ENCODE peak calls at places on chromosome 21, in nine cellular contexts. Y, N, B, J, C, H, Q, D and I are unnamed samples. For H3K4me1, the result is how much of the 10 kb centered on the place peaks cover.

GRCh38 chr21:36709868-36710728 is 11.2 kb downstream of the SIM2 start:
- DNase-seq in Y (no peak), N (no peak), B (no peak), J (no peak), C (no peak), H (no peak), Q (no peak), D (no peak), I (no peak)

GRCh38 chr21:37220433-37220980 is 46.6 kb downstream of the VPS26C start:
- DNase-seq in Y (no peak), N (no peak), B (no peak), J (no peak), C (no peak), H (peak), Q (no peak), D (no peak), I (peak)

GRCh38 chr21:37225440-37225839 is 41.7 kb downstream of the VPS26C start:
- DNase-seq in Y (no peak), N (no peak), B (no peak), J (no peak), C (no peak), H (peak), Q (no peak), D (no peak), I (peak)

GRCh38 chr21:31682625-31683024 is 23.1 kb downstream of the SOD1 start:
- DNase-seq in Y (no peak), N (no peak), B (no peak), J (no peak), C (no peak), H (no peak), Q (no peak), D (no peak), I (no peak)

GRCh38 chr21:26844258-26845065 is 747 bp downstream of the ADAMTS1 start:
- DNase-seq in Y (peak), N (no peak), B (peak), J (peak), C (peak), H (peak), Q (no peak), D (no peak), I (no peak)

GRCh38 chr21:29306920-29307319 is 8.2 kb downstream of the BACH1 start:
- DNase-seq in Y (no peak), N (no peak), B (no peak), J (no peak), C (no peak), H (no peak), Q (no peak), D (no peak), I (no peak)

GRCh38 chr21:16956824-16957223 is 556.0 kb upstream of the CXADR start:
- DNase-seq in Y (no peak), N (no peak), B (no peak), J (no peak), C (no peak), H (no peak), Q (no peak), D (no peak), I (no peak)

GRCh38 chr21:24671901-24672300 is 935.4 kb downstream of the MRPL39 start:
- DNase-seq in Y (no peak), N (no peak), B (no peak), J (no peak), C (no peak), H (no peak), Q (no peak), D (no peak), I (no peak)

GRCh38 chr21:37159053-37159776 is 86.2 kb downstream of the TTC3 start:
- DNase-seq in Y (no peak), N (no peak), B (no peak), J (no peak), C (no peak), H (no peak), Q (no peak), D (no peak), I (no peak)

GRCh38 chr21:37227071-37228002 is 39.8 kb downstream of the VPS26C start:
- DNase-seq in Y (no peak), N (no peak), B (no peak), J (no peak), C (no peak), H (no peak), Q (no peak), D (no peak), I (no peak)

GRCh38 chr21:21973806-21974205 is 975.6 kb downstream of the NCAM2 start:
- DNase-seq in Y (no peak), N (no peak), B (no peak), J (no peak), C (no peak), H (no peak), Q (peak), D (no peak), I (no peak)

GRCh38 chr21:20875741-20876140 is 122.5 kb upstream of the NCAM2 start:
- DNase-seq in Y (no peak), N (no peak), B (no peak), J (no peak), C (peak), H (no peak), Q (no peak), D (no peak), I (no peak)

GRCh38 chr21:40422851-40423635 is 423.9 kb downstream of the DSCAM start:
- DNase-seq in Y (no peak), N (no peak), B (no peak), J (no peak), C (no peak), H (no peak), Q (no peak), D (no peak), I (no peak)

GRCh38 chr21:17989780-17990179 is 170.6 kb upstream of the C21orf91 start:
- DNase-seq in Y (no peak), N (no peak), B (no peak), J (no peak), C (no peak), H (no peak), Q (no peak), D (no peak), I (no peak)

GRCh38 chr21:29265690-29266479 is 32.8 kb upstream of the BACH1 start:
- DNase-seq in Y (no peak), N (no peak), B (no peak), J (no peak), C (no peak), H (no peak), Q (no peak), D (peak), I (no peak)

GRCh38 chr21:41064325-41064724 is 103.6 kb upstream of the BACE2 start:
- DNase-seq in Y (no peak), N (no peak), B (no peak), J (no peak), C (no peak), H (no peak), Q (no peak), D (no peak), I (no peak)

GRCh38 chr21:36150192-36150711 is 6.4 kb upstream of the DOP1B start:
- DNase-seq in Y (peak), N (no peak), B (peak), J (no peak), C (no peak), H (no peak), Q (no peak), D (peak), I (peak)

GRCh38 chr21:18970941-18971340 is 567.4 kb upstream of the TMPRSS15 start:
- DNase-seq in Y (no peak), N (no peak), B (no peak), J (no peak), C (no peak), H (no peak), Q (no peak), D (no peak), I (no peak)

GRCh38 chr21:14300074-14300473 is 82.9 kb downstream of the HSPA13 start:
- DNase-seq in Y (no peak), N (no peak), B (no peak), J (no peak), C (no peak), H (no peak), Q (no peak), D (no peak), I (no peak)

GRCh38 chr21:40556442-40556968 is 290.5 kb downstream of the DSCAM start:
- DNase-seq in Y (no peak), N (no peak), B (no peak), J (no peak), C (no peak), H (no peak), Q (no peak), D (no peak), I (no peak)

GRCh38 chr21:18138507-18138906 is 106.1 kb upstream of the CHODL start:
- DNase-seq in Y (no peak), N (no peak), B (no peak), J (no peak), C (no peak), H (no peak), Q (no peak), D (no peak), I (no peak)

GRCh38 chr21:36060159-36060921 is at the start of gene SETD4:
- DNase-seq in Y (peak), N (peak), B (peak), J (peak), C (peak), H (peak), Q (peak), D (peak), I (peak)

GRCh38 chr21:31557421-31557955 is 102.0 kb upstream of the SOD1 start:
- DNase-seq in Y (no peak), N (no peak), B (peak), J (no peak), C (peak), H (no peak), Q (no peak), D (no peak), I (no peak)

GRCh38 chr21:19440792-19441494 is 1037.4 kb upstream of the TMPRSS15 start:
- DNase-seq in Y (no peak), N (no peak), B (no peak), J (no peak), C (no peak), H (no peak), Q (no peak), D (no peak), I (no peak)

GRCh38 chr21:40166291-40166843 is 299.1 kb downstream of the PCP4 start:
- DNase-seq in Y (no peak), N (no peak), B (no peak), J (no peak), C (peak), H (no peak), Q (no peak), D (no peak), I (no peak)

GRCh38 chr21:14699433-14700410 is 153.6 kb upstream of the SAMSN1 start:
- DNase-seq in Y (no peak), N (no peak), B (no peak), J (peak), C (peak), H (no peak), Q (no peak), D (no peak), I (no peak)

GRCh38 chr21:36427502-36427901 is 42.3 kb downstream of the CHAF1B start:
- DNase-seq in Y (no peak), N (no peak), B (no peak), J (no peak), C (no peak), H (no peak), Q (no peak), D (no peak), I (no peak)

GRCh38 chr21:40793057-40793456 is 53.9 kb downstream of the DSCAM start:
- DNase-seq in Y (no peak), N (no peak), B (no peak), J (no peak), C (no peak), H (no peak), Q (no peak), D (no peak), I (no peak)

GRCh38 chr21:36499578-36500471 is 19.9 kb upstream of the CLDN14 start:
- DNase-seq in Y (peak), N (no peak), B (peak), J (no peak), C (no peak), H (no peak), Q (no peak), D (no peak), I (no peak)

GRCh38 chr21:17572431-17572830 is 40.3 kb downstream of the BTG3 start:
- DNase-seq in Y (no peak), N (no peak), B (no peak), J (no peak), C (no peak), H (no peak), Q (no peak), D (no peak), I (no peak)

GRCh38 chr21:28833609-28834008 is 159.1 kb downstream of the LTN1 start:
- DNase-seq in Y (no peak), N (no peak), B (no peak), J (no peak), C (no peak), H (no peak), Q (no peak), D (no peak), I (no peak)

GRCh38 chr21:40054403-40054802 is 187.2 kb downstream of the PCP4 start:
- DNase-seq in Y (no peak), N (no peak), B (peak), J (peak), C (peak), H (no peak), Q (no peak), D (no peak), I (peak)

GRCh38 chr21:31351438-31351837 is 7.4 kb upstream of the TIAM1 start:
- DNase-seq in Y (no peak), N (no peak), B (no peak), J (no peak), C (peak), H (no peak), Q (peak), D (no peak), I (no peak)

GRCh38 chr21:42527127-42527488 is 13.5 kb downstream of the SLC37A1 start:
- DNase-seq in Y (no peak), N (no peak), B (no peak), J (no peak), C (no peak), H (no peak), Q (no peak), D (no peak), I (no peak)
- H3K4me1 ChIP-seq in Y (under half), N (under half), B (half or more), J (under half), C (under half), H (under half), Q (under half), D (half or more), I (under half)

DNA sequence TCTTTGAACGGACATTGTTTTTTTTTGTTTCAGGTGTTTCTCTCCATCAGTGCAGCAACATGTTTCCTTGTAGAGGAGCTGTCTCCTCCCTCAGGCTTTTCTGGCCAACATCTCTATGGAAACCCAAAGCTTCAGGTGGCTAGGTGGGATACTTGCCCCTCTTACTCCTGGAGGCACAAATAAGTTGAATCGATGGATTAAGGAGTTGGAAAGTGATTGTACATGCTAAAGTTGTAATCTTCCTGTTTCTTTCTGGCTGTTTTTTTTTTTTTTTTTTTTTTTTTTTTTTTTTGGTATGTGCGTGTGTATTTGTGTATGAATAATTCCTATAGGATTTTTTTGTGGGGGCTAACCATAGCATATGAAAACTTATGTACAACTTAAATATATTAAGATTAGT is 10.6 kb downstream of the USP25 start:
- DNase-seq in Y (no peak), N (no peak), B (no peak), J (no peak), C (no peak), H (no peak), Q (no peak), D (no peak), I (no peak)
- H3K4me1 ChIP-seq in Y (half or more), N (under half), B (under half), J (under half), C (under half), H (half or more), Q (under half), D (under half), I (under half)

GRCh38 chr21:42379425-42380215 is 13.3 kb upstream of the TFF1 start:
- DNase-seq in Y (no peak), N (no peak), B (peak), J (no peak), C (no peak), H (no peak), Q (no peak), D (peak), I (no peak)
- H3K4me1 ChIP-seq in Y (under half), N (under half), B (under half), J (under half), C (under half), H (under half), Q (under half), D (under half), I (under half)

DNA sequence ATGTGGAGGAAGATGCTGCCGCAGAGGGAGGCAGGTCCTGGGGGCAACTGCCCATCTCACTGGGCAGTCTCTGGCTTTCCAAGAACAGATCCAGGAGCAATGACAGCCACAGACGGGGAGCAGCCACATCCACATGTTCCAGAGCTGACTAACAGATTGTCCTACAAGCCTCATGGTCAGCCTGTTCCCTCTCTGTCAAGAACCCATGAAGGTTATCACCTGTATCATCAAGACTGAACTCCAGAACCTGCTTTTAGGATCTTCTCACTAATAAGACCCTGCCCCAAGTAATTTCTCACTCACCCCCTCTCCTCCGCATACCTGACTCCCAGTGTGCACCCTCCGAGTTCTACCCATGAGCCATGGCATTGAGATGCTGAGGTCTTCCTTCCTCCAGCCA is 187.8 kb downstream of the RUNX1 start:
- DNase-seq in Y (no peak), N (no peak), B (no peak), J (no peak), C (no peak), H (no peak), Q (no peak), D (no peak), I (no peak)
- H3K4me1 ChIP-seq in Y (under half), N (under half), B (under half), J (under half), C (under half), H (under half), Q (under half), D (under half), I (under half)

GRCh38 chr21:34814529-34814951 is 145.7 kb downstream of the CLIC6 start:
- DNase-seq in Y (no peak), N (no peak), B (no peak), J (no peak), C (no peak), H (no peak), Q (no peak), D (no peak), I (no peak)
- H3K4me1 ChIP-seq in Y (under half), N (half or more), B (under half), J (under half), C (half or more), H (under half), Q (under half), D (under half), I (under half)

GRCh38 chr21:38315155-38315554 is 58.4 kb downstream of the KCNJ15 start:
- DNase-seq in Y (no peak), N (no peak), B (no peak), J (no peak), C (no peak), H (no peak), Q (no peak), D (no peak), I (no peak)
- H3K4me1 ChIP-seq in Y (under half), N (under half), B (under half), J (under half), C (under half), H (under half), Q (under half), D (under half), I (under half)

GRCh38 chr21:44931137-44931500 is 8.7 kb upstream of the SLX9 start:
- DNase-seq in Y (peak), N (no peak), B (no peak), J (peak), C (no peak), H (peak), Q (no peak), D (peak), I (peak)

GRCh38 chr21:44929799-44930542 is 9.3 kb upstream of the ITGB2 start:
- DNase-seq in Y (peak), N (no peak), B (no peak), J (no peak), C (no peak), H (no peak), Q (no peak), D (peak), I (no peak)

GRCh38 chr21:44930543-44930981 is 9.3 kb upstream of the SLX9 start:
- DNase-seq in Y (peak), N (no peak), B (peak), J (peak), C (no peak), H (peak), Q (no peak), D (peak), I (peak)

GRCh38 chr21:44927587-44928461 is 7.1 kb upstream of the ITGB2 start:
- DNase-seq in Y (peak), N (no peak), B (peak), J (no peak), C (peak), H (peak), Q (no peak), D (peak), I (peak)

DNA sequence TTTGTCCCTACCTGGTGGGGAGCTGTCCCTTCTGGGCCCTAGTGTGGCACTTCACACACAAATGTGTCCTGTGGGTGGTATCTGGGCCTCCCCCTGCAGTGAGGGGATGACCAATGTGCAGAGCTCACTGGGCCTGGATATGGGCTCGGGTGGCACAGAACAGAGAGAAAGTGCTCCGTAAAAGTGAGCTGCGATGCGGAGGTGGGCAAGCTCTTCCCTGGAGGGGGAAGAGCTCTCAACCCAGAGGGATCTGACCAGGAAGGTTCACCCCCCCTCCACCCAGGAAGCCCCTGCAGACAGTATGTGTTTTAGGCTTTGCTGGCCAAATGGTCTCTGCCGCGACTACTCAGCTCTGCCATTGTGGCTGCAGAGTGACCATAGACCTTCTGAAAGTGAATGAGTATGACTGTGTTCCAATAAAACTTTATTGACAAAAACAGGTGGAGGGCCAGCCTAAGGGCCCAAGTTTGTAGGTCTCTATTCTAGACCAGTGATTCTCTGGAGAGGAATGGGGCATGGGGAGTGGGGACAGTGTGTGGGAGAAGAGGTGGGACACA is 8.6 kb upstream of the ITGB2 start:
- DNase-seq in Y (no peak), N (no peak), B (no peak), J (no peak), C (no peak), H (no peak), Q (no peak), D (peak), I (no peak)
- H3K4me1 ChIP-seq in Y (under half), N (under half), B (under half), J (under half), C (under half), H (half or more), Q (under half), D (half or more), I (half or more)

GRCh38 chr21:46254208-46254975 is 25.8 kb upstream of the LSS start:
- DNase-seq in Y (no peak), N (no peak), B (no peak), J (no peak), C (no peak), H (no peak), Q (no peak), D (no peak), I (no peak)

GRCh38 chr21:46253610-46254124 is 25.1 kb upstream of the LSS start:
- DNase-seq in Y (no peak), N (no peak), B (no peak), J (no peak), C (peak), H (peak), Q (no peak), D (peak), I (peak)

GRCh38 chr21:46250146-46250725 is 21.7 kb upstream of the LSS start:
- DNase-seq in Y (no peak), N (no peak), B (no peak), J (no peak), C (no peak), H (no peak), Q (no peak), D (no peak), I (no peak)

GRCh38 chr21:46255166-46255565 is 26.6 kb upstream of the LSS start:
- DNase-seq in Y (no peak), N (no peak), B (no peak), J (no peak), C (no peak), H (no peak), Q (no peak), D (no peak), I (no peak)

DNA sequence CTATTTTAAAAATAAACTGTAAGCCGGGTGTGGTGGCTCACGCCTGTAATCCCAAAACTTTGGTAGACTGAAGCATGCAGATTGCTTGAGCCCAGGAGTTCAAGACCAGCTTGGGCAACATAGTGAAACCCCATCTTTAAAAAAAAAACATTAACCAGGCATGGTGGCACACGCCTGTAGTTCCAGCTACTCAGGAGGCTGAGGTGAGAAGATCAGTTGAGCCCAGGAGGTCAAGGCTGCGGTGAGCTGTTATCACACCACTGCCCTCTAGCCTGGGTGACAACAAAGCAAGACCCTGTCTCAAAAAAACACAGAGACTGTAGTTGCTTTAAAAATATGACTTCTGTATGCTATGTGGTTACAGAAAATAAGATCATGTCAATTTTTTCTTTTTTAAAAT is 24.3 kb upstream of the LSS start:
- DNase-seq in Y (no peak), N (no peak), B (no peak), J (no peak), C (no peak), H (no peak), Q (no peak), D (no peak), I (no peak)
- H3K4me1 ChIP-seq in Y (under half), N (under half), B (under half), J (under half), C (under half), H (under half), Q (under half), D (under half), I (under half)

GRCh38 chr21:44017601-44018000 is 5.5 kb downstream of the TRAPPC10 start:
- DNase-seq in Y (no peak), N (no peak), B (no peak), J (no peak), C (no peak), H (no peak), Q (no peak), D (no peak), I (no peak)
- H3K4me1 ChIP-seq in Y (half or more), N (under half), B (under half), J (under half), C (under half), H (half or more), Q (under half), D (under half), I (half or more)